ENCODE peak calls at places on chromosome 1, in ten cellular contexts. One of them, this sample, is unnamed.

GRCh38 chr1:36089393-36090121 is 865 bp downstream of the ADPRS start:
- DNase-seq in AG04450: peak; percentile 13
- DNase-seq in AG04449: no peak
- DNase-seq in LHCN-M2: peak; percentile 42
- DNase-seq in NCI-H2081: no peak
- DNase-seq in effector CD4-positive, alpha-beta T cell: no peak
- DNase-seq in HTR-8/SVneo: no peak
- DNase-seq in activated T-cell treated with anti-CD3 and anti-CD28 coated beads for 1 hour: no peak
- DNase-seq in posterior cingulate gyrus: no peak
- DNase-seq in smooth muscle cell of the brain vasculature: no peak
- DNase-seq in this sample: no peak

GRCh38 chr1:63713627-63714481 is 60.0 kb upstream of the ROR1 start:
- DNase-seq in smooth muscle cell of the brain vasculature: peak; percentile 86
- DNase-seq in AG04449: peak; percentile 17
- DNase-seq in NCI-H2081: no peak
- DNase-seq in effector CD4-positive, alpha-beta T cell: no peak
- DNase-seq in posterior cingulate gyrus: no peak
- DNase-seq in HTR-8/SVneo: no peak
- DNase-seq in AG04450: peak; percentile 55
- DNase-seq in activated T-cell treated with anti-CD3 and anti-CD28 coated beads for 1 hour: no peak
- DNase-seq in LHCN-M2: peak; percentile 93
- DNase-seq in this sample: peak; percentile 46

GRCh38 chr1:181190362-181191035 is 102.0 kb downstream of the IER5 start:
- DNase-seq in NCI-H2081: peak; percentile 29
- DNase-seq in HTR-8/SVneo: no peak
- DNase-seq in effector CD4-positive, alpha-beta T cell: no peak
- DNase-seq in smooth muscle cell of the brain vasculature: no peak
- DNase-seq in posterior cingulate gyrus: no peak
- DNase-seq in LHCN-M2: no peak
- DNase-seq in AG04449: no peak
- DNase-seq in AG04450: no peak
- DNase-seq in activated T-cell treated with anti-CD3 and anti-CD28 coated beads for 1 hour: no peak
- DNase-seq in this sample: no peak

GRCh38 chr1:224333939-224334701 is 4.1 kb upstream of the NVL start:
- DNase-seq in AG04450: no peak
- DNase-seq in activated T-cell treated with anti-CD3 and anti-CD28 coated beads for 1 hour: no peak
- DNase-seq in smooth muscle cell of the brain vasculature: no peak
- DNase-seq in HTR-8/SVneo: no peak
- DNase-seq in effector CD4-positive, alpha-beta T cell: no peak
- DNase-seq in posterior cingulate gyrus: no peak
- DNase-seq in LHCN-M2: peak; percentile 52
- DNase-seq in NCI-H2081: no peak
- DNase-seq in AG04449: no peak
- DNase-seq in this sample: peak; percentile 12

GRCh38 chr1:943545-944340 is 15.3 kb downstream of the NOC2L start:
- DNase-seq in effector CD4-positive, alpha-beta T cell: no peak
- DNase-seq in LHCN-M2: no peak
- DNase-seq in AG04449: no peak
- DNase-seq in smooth muscle cell of the brain vasculature: no peak
- DNase-seq in activated T-cell treated with anti-CD3 and anti-CD28 coated beads for 1 hour: no peak
- DNase-seq in posterior cingulate gyrus: no peak
- DNase-seq in HTR-8/SVneo: no peak
- DNase-seq in NCI-H2081: no peak
- DNase-seq in AG04450: no peak
- DNase-seq in this sample: no peak

GRCh38 chr1:79006564-79006963 is at the start of gene ADGRL4:
- DNase-seq in NCI-H2081: no peak
- DNase-seq in HTR-8/SVneo: peak; percentile 18
- DNase-seq in AG04449: no peak
- DNase-seq in effector CD4-positive, alpha-beta T cell: no peak
- DNase-seq in LHCN-M2: peak; percentile 5
- DNase-seq in AG04450: peak; percentile 7
- DNase-seq in smooth muscle cell of the brain vasculature: peak; percentile 15
- DNase-seq in posterior cingulate gyrus: no peak
- DNase-seq in activated T-cell treated with anti-CD3 and anti-CD28 coated beads for 1 hour: no peak
- DNase-seq in this sample: no peak

GRCh38 chr1:59971464-59971911 is 44.9 kb upstream of the CYP2J2 start:
- DNase-seq in AG04450: no peak
- DNase-seq in HTR-8/SVneo: peak; percentile 59
- DNase-seq in LHCN-M2: peak; percentile 51
- DNase-seq in AG04449: no peak
- DNase-seq in smooth muscle cell of the brain vasculature: peak; percentile 32
- DNase-seq in NCI-H2081: peak; percentile 80
- DNase-seq in posterior cingulate gyrus: peak; percentile 83
- DNase-seq in effector CD4-positive, alpha-beta T cell: peak; percentile 3
- DNase-seq in activated T-cell treated with anti-CD3 and anti-CD28 coated beads for 1 hour: peak; percentile 22
- DNase-seq in this sample: peak; percentile 39

GRCh38 chr1:245168921-245169320 is 14.1 kb downstream of the KIF26B start:
- DNase-seq in NCI-H2081: no peak
- DNase-seq in AG04450: no peak
- DNase-seq in effector CD4-positive, alpha-beta T cell: no peak
- DNase-seq in activated T-cell treated with anti-CD3 and anti-CD28 coated beads for 1 hour: no peak
- DNase-seq in HTR-8/SVneo: no peak
- DNase-seq in smooth muscle cell of the brain vasculature: no peak
- DNase-seq in AG04449: no peak
- DNase-seq in LHCN-M2: no peak
- DNase-seq in posterior cingulate gyrus: no peak
- DNase-seq in this sample: no peak

GRCh38 chr1:17304827-17305177 is 3.2 kb upstream of the PADI4 start:
- DNase-seq in posterior cingulate gyrus: no peak
- DNase-seq in effector CD4-positive, alpha-beta T cell: no peak
- DNase-seq in LHCN-M2: no peak
- DNase-seq in AG04450: no peak
- DNase-seq in AG04449: no peak
- DNase-seq in smooth muscle cell of the brain vasculature: no peak
- DNase-seq in NCI-H2081: no peak
- DNase-seq in activated T-cell treated with anti-CD3 and anti-CD28 coated beads for 1 hour: no peak
- DNase-seq in HTR-8/SVneo: no peak
- DNase-seq in this sample: no peak

GRCh38 chr1:24586970-24587820 is 31.3 kb downstream of the NCMAP start:
- DNase-seq in LHCN-M2: peak; percentile 54
- DNase-seq in AG04450: peak; percentile 6
- DNase-seq in effector CD4-positive, alpha-beta T cell: peak; percentile 48
- DNase-seq in posterior cingulate gyrus: no peak
- DNase-seq in AG04449: peak; percentile 9
- DNase-seq in NCI-H2081: peak; percentile 76
- DNase-seq in HTR-8/SVneo: peak; percentile 70
- DNase-seq in smooth muscle cell of the brain vasculature: no peak
- DNase-seq in activated T-cell treated with anti-CD3 and anti-CD28 coated beads for 1 hour: no peak
- DNase-seq in this sample: peak; percentile 59

GRCh38 chr1:164765993-164766720 is 207.2 kb downstream of the PBX1 start:
- DNase-seq in posterior cingulate gyrus: no peak
- DNase-seq in smooth muscle cell of the brain vasculature: peak; percentile 83
- DNase-seq in HTR-8/SVneo: no peak
- DNase-seq in NCI-H2081: no peak
- DNase-seq in AG04449: no peak
- DNase-seq in LHCN-M2: no peak
- DNase-seq in AG04450: no peak
- DNase-seq in effector CD4-positive, alpha-beta T cell: no peak
- DNase-seq in activated T-cell treated with anti-CD3 and anti-CD28 coated beads for 1 hour: no peak
- DNase-seq in this sample: no peak

GRCh38 chr1:213014642-213015041 is 1.0 kb downstream of the ANGEL2 start:
- DNase-seq in HTR-8/SVneo: no peak
- DNase-seq in NCI-H2081: peak; percentile 27
- DNase-seq in posterior cingulate gyrus: no peak
- DNase-seq in LHCN-M2: peak; percentile 12
- DNase-seq in effector CD4-positive, alpha-beta T cell: no peak
- DNase-seq in activated T-cell treated with anti-CD3 and anti-CD28 coated beads for 1 hour: no peak
- DNase-seq in AG04449: no peak
- DNase-seq in smooth muscle cell of the brain vasculature: no peak
- DNase-seq in AG04450: no peak
- DNase-seq in this sample: peak; percentile 14

GRCh38 chr1:186806477-186806876 is 22.3 kb upstream of the PLA2G4A start:
- DNase-seq in activated T-cell treated with anti-CD3 and anti-CD28 coated beads for 1 hour: no peak
- DNase-seq in LHCN-M2: no peak
- DNase-seq in AG04449: no peak
- DNase-seq in HTR-8/SVneo: no peak
- DNase-seq in NCI-H2081: no peak
- DNase-seq in effector CD4-positive, alpha-beta T cell: no peak
- DNase-seq in AG04450: no peak
- DNase-seq in smooth muscle cell of the brain vasculature: no peak
- DNase-seq in posterior cingulate gyrus: no peak
- DNase-seq in this sample: peak; percentile 64

GRCh38 chr1:109718495-109718894 is 6.4 kb downstream of the GSTM5 start:
- DNase-seq in effector CD4-positive, alpha-beta T cell: no peak
- DNase-seq in activated T-cell treated with anti-CD3 and anti-CD28 coated beads for 1 hour: no peak
- DNase-seq in AG04449: no peak
- DNase-seq in smooth muscle cell of the brain vasculature: no peak
- DNase-seq in posterior cingulate gyrus: no peak
- DNase-seq in HTR-8/SVneo: peak; percentile 20
- DNase-seq in LHCN-M2: peak; percentile 20
- DNase-seq in AG04450: no peak
- DNase-seq in NCI-H2081: no peak
- DNase-seq in this sample: no peak

GRCh38 chr1:246182149-246182851 is 324.8 kb downstream of the SMYD3 start:
- DNase-seq in smooth muscle cell of the brain vasculature: no peak
- DNase-seq in activated T-cell treated with anti-CD3 and anti-CD28 coated beads for 1 hour: no peak
- DNase-seq in AG04449: no peak
- DNase-seq in AG04450: no peak
- DNase-seq in posterior cingulate gyrus: no peak
- DNase-seq in HTR-8/SVneo: no peak
- DNase-seq in LHCN-M2: no peak
- DNase-seq in effector CD4-positive, alpha-beta T cell: no peak
- DNase-seq in NCI-H2081: no peak
- DNase-seq in this sample: no peak

GRCh38 chr1:66300986-66301451 is 232.9 kb upstream of the SGIP1 start:
- DNase-seq in smooth muscle cell of the brain vasculature: peak; percentile 29
- DNase-seq in activated T-cell treated with anti-CD3 and anti-CD28 coated beads for 1 hour: no peak
- DNase-seq in HTR-8/SVneo: no peak
- DNase-seq in effector CD4-positive, alpha-beta T cell: no peak
- DNase-seq in NCI-H2081: no peak
- DNase-seq in AG04450: no peak
- DNase-seq in LHCN-M2: peak; percentile 78
- DNase-seq in AG04449: no peak
- DNase-seq in posterior cingulate gyrus: no peak
- DNase-seq in this sample: no peak

GRCh38 chr1:155466996-155467395 is 95.6 kb downstream of the ASH1L start:
- DNase-seq in NCI-H2081: no peak
- DNase-seq in LHCN-M2: peak; percentile 74
- DNase-seq in posterior cingulate gyrus: no peak
- DNase-seq in AG04450: peak; percentile 59
- DNase-seq in HTR-8/SVneo: peak; percentile 41
- DNase-seq in activated T-cell treated with anti-CD3 and anti-CD28 coated beads for 1 hour: no peak
- DNase-seq in AG04449: peak; percentile 63
- DNase-seq in smooth muscle cell of the brain vasculature: peak; percentile 50
- DNase-seq in effector CD4-positive, alpha-beta T cell: no peak
- DNase-seq in this sample: peak; percentile 79

GRCh38 chr1:162892916-162893714 is 32.1 kb upstream of the CCDC190 start:
- DNase-seq in AG04449: no peak
- DNase-seq in activated T-cell treated with anti-CD3 and anti-CD28 coated beads for 1 hour: no peak
- DNase-seq in effector CD4-positive, alpha-beta T cell: no peak
- DNase-seq in LHCN-M2: peak; percentile 92
- DNase-seq in AG04450: no peak
- DNase-seq in HTR-8/SVneo: no peak
- DNase-seq in NCI-H2081: no peak
- DNase-seq in smooth muscle cell of the brain vasculature: no peak
- DNase-seq in posterior cingulate gyrus: no peak
- DNase-seq in this sample: peak; percentile 52

GRCh38 chr1:113325039-113325438 is 65.3 kb upstream of the MAGI3 start:
- DNase-seq in NCI-H2081: no peak
- DNase-seq in posterior cingulate gyrus: no peak
- DNase-seq in activated T-cell treated with anti-CD3 and anti-CD28 coated beads for 1 hour: no peak
- DNase-seq in effector CD4-positive, alpha-beta T cell: no peak
- DNase-seq in LHCN-M2: peak; percentile 50
- DNase-seq in smooth muscle cell of the brain vasculature: no peak
- DNase-seq in AG04450: no peak
- DNase-seq in HTR-8/SVneo: no peak
- DNase-seq in AG04449: no peak
- DNase-seq in this sample: peak; percentile 86

GRCh38 chr1:202618387-202619022 is 91.7 kb downstream of the SYT2 start:
- DNase-seq in AG04449: no peak
- DNase-seq in AG04450: no peak
- DNase-seq in effector CD4-positive, alpha-beta T cell: no peak
- DNase-seq in LHCN-M2: peak; percentile 37
- DNase-seq in posterior cingulate gyrus: no peak
- DNase-seq in HTR-8/SVneo: peak; percentile 45
- DNase-seq in activated T-cell treated with anti-CD3 and anti-CD28 coated beads for 1 hour: no peak
- DNase-seq in smooth muscle cell of the brain vasculature: peak; percentile 21
- DNase-seq in NCI-H2081: no peak
- DNase-seq in this sample: peak; percentile 67

GRCh38 chr1:8687053-8687452 is 130.4 kb downstream of the RERE start:
- DNase-seq in effector CD4-positive, alpha-beta T cell: no peak
- DNase-seq in activated T-cell treated with anti-CD3 and anti-CD28 coated beads for 1 hour: no peak
- DNase-seq in NCI-H2081: peak; percentile 71
- DNase-seq in posterior cingulate gyrus: no peak
- DNase-seq in AG04449: no peak
- DNase-seq in HTR-8/SVneo: no peak
- DNase-seq in AG04450: no peak
- DNase-seq in LHCN-M2: peak; percentile 81
- DNase-seq in smooth muscle cell of the brain vasculature: peak; percentile 60
- DNase-seq in this sample: no peak